ENCODE peak calls at places on chromosomes 1 and 21, in seven cellular contexts. R is SK-N-SH, G is GM12892, E is H1, S is K562, L is GM12878, N is HepG2. Z is an unnamed sample.

GRCh38 chr1:9115656-9116205 is 13.2 kb downstream of the GPR157 start:
- DNase-seq in E (no peak), N (no peak), R (no peak), S (no peak), L (no peak), G (no peak), Z (no peak)

GRCh38 chr1:151837841-151838490 is 1.7 kb downstream of the C2CD4D start:
- DNase-seq in R (no peak), N (no peak), S (no peak), G (peak), E (no peak), L (no peak), Z (peak)

GRCh38 chr1:202207292-202207691 is 13.7 kb downstream of the LGR6 start:
- DNase-seq in S (no peak), E (no peak), R (peak), L (no peak), N (no peak), G (no peak), Z (no peak)

GRCh38 chr1:50859657-50860056 is 100.4 kb downstream of the FAF1 start:
- DNase-seq in N (no peak), S (no peak), L (no peak), R (no peak), E (no peak), G (no peak), Z (no peak)

GRCh38 chr1:247297263-247298123 is 34.2 kb downstream of the ZNF496 start:
- DNase-seq in G (no peak), S (no peak), E (no peak), L (no peak), R (no peak), N (no peak), Z (no peak)

GRCh38 chr1:234551032-234551378 is 59.0 kb downstream of the IRF2BP2 start:
- DNase-seq in N (no peak), R (no peak), S (no peak), L (no peak), E (no peak), G (no peak), Z (no peak)

GRCh38 chr1:38129473-38129872 is 82.9 kb upstream of the POU3F1 start:
- DNase-seq in S (peak), L (no peak), N (no peak), R (no peak), E (no peak), G (no peak), Z (no peak)

GRCh38 chr1:75953461-75953860 is 21.3 kb upstream of the ASB17 start:
- DNase-seq in E (no peak), L (no peak), R (no peak), S (no peak), N (peak), G (no peak), Z (no peak)

GRCh38 chr21:36212513-36212780 is 55.8 kb downstream of the DOP1B start:
- DNase-seq in L (no peak), S (no peak), R (no peak), G (no peak), N (no peak), E (no peak), Z (no peak)

GRCh38 chr1:184533049-184533448 is 146.2 kb downstream of the C1orf21 start:
- DNase-seq in N (no peak), E (no peak), L (no peak), S (no peak), G (no peak), R (no peak), Z (no peak)

GRCh38 chr1:59691261-59691660 is 123.5 kb upstream of the HOOK1 start:
- DNase-seq in S (no peak), L (no peak), E (no peak), G (no peak), N (no peak), R (no peak), Z (no peak)

GRCh38 chr1:219782929-219783328 is 145.4 kb downstream of the SLC30A10 start:
- DNase-seq in E (no peak), G (no peak), L (no peak), N (no peak), S (no peak), R (no peak), Z (no peak)

GRCh38 chr1:205714906-205715246 is 34.6 kb upstream of the SLC45A3 start:
- DNase-seq in R (no peak), E (no peak), G (no peak), S (no peak), N (no peak), L (no peak), Z (no peak)

GRCh38 chr1:40692429-40692905 is 963 bp downstream of the NFYC start:
- DNase-seq in L (no peak), N (peak), S (no peak), G (no peak), E (no peak), R (no peak), Z (no peak)

GRCh38 chr1:171742577-171742922 is 685 bp upstream of the VAMP4 start:
- DNase-seq in R (peak), L (no peak), N (no peak), S (peak), G (no peak), E (no peak), Z (no peak)

GRCh38 chr21:44085491-44086321 is 21.5 kb upstream of the PWP2 start:
- DNase-seq in L (no peak), G (no peak), E (no peak), R (no peak), S (no peak), N (no peak), Z (no peak)

GRCh38 chr21:28325618-28326017 is 667.1 kb downstream of the LTN1 start:
- DNase-seq in E (peak), S (no peak), N (no peak), G (no peak), R (no peak), L (no peak), Z (no peak)

GRCh38 chr1:224175615-224176014 is 7.4 kb upstream of the DEGS1 start:
- DNase-seq in N (no peak), L (no peak), S (no peak), E (no peak), R (peak), G (no peak), Z (no peak)

GRCh38 chr21:42236693-42237092 is 17.8 kb downstream of the ABCG1 start:
- DNase-seq in G (no peak), E (no peak), L (no peak), R (no peak), S (no peak), N (no peak), Z (no peak)

GRCh38 chr1:209733409-209734192 is 22.3 kb upstream of the TRAF3IP3 start:
- DNase-seq in N (no peak), L (no peak), E (no peak), R (no peak), G (no peak), S (no peak), Z (no peak)

GRCh38 chr1:80882552-80882951 is 918.2 kb upstream of the ADGRL2 start:
- DNase-seq in L (no peak), G (no peak), E (no peak), R (no peak), N (peak), S (no peak), Z (no peak)

GRCh38 chr1:230122361-230123279 is 55.6 kb downstream of the GALNT2 start:
- DNase-seq in N (no peak), S (no peak), G (no peak), E (no peak), L (no peak), R (no peak), Z (no peak)

GRCh38 chr1:119674835-119675289 is 26.8 kb upstream of the ZNF697 start:
- DNase-seq in L (no peak), G (no peak), N (peak), S (peak), R (no peak), E (no peak), Z (no peak)

GRCh38 chr1:91805343-91805801 is 80.6 kb downstream of the TGFBR3 start:
- DNase-seq in L (no peak), N (no peak), E (no peak), R (no peak), G (no peak), S (no peak), Z (no peak)

GRCh38 chr1:193537266-193538003 is 351.0 kb upstream of the B3GALT2 start:
- DNase-seq in L (peak), N (no peak), E (no peak), S (no peak), G (peak), R (no peak), Z (peak)

GRCh38 chr1:34129630-34130029 is 35.4 kb downstream of the CSMD2 start:
- DNase-seq in R (peak), L (no peak), S (no peak), G (no peak), E (no peak), N (no peak), Z (no peak)

GRCh38 chr1:178224358-178224757 is 130.5 kb downstream of the RASAL2 start:
- DNase-seq in S (no peak), N (no peak), L (no peak), G (no peak), R (no peak), E (no peak), Z (no peak)

GRCh38 chr1:208766812-208767211 is 522.6 kb upstream of the PLXNA2 start:
- DNase-seq in L (no peak), G (no peak), N (no peak), E (no peak), R (no peak), S (no peak), Z (no peak)

GRCh38 chr1:222787746-222788145 is 27.1 kb upstream of the DISP1 start:
- DNase-seq in N (no peak), S (no peak), E (no peak), G (no peak), R (no peak), L (no peak), Z (no peak)

GRCh38 chr1:93180723-93181613 is at the start of gene CCDC18:
- DNase-seq in N (peak), E (no peak), S (peak), R (peak), L (peak), G (peak), Z (peak)

GRCh38 chr1:193185861-193186714 is at the start of gene B3GALT2:
- DNase-seq in R (peak), L (no peak), S (no peak), N (peak), E (no peak), G (no peak), Z (no peak)

GRCh38 chr1:174643206-174643605 is 195.4 kb downstream of the GPR52 start:
- DNase-seq in R (no peak), S (no peak), G (no peak), E (no peak), L (no peak), N (no peak), Z (no peak)

GRCh38 chr1:42085596-42085995 is 67.6 kb upstream of the GUCA2B start:
- DNase-seq in G (no peak), E (no peak), R (no peak), N (no peak), S (no peak), L (no peak), Z (no peak)

GRCh38 chr1:58763214-58763613 is 20.6 kb downstream of the JUN start:
- DNase-seq in N (peak), G (no peak), R (no peak), L (no peak), E (no peak), S (no peak), Z (no peak)

GRCh38 chr1:147541672-147542548 is 609 bp downstream of the BCL9 start:
- DNase-seq in E (peak), R (peak), N (no peak), S (no peak), G (no peak), L (no peak), Z (no peak)

GRCh38 chr1:201173736-201174135 is 16.9 kb upstream of the IGFN1 start:
- DNase-seq in L (no peak), S (no peak), G (no peak), N (no peak), R (no peak), E (no peak), Z (no peak)

GRCh38 chr1:245010018-245010614 is 144.7 kb upstream of the KIF26B start:
- DNase-seq in L (no peak), S (no peak), G (no peak), E (no peak), R (no peak), N (no peak), Z (no peak)

GRCh38 chr1:113683384-113684152 is 75.7 kb downstream of the PHTF1 start:
- DNase-seq in N (no peak), E (no peak), G (no peak), R (no peak), S (no peak), L (no peak), Z (no peak)
- TF ChIP-seq POLR2AphosphoS5 in N (no peak), E (no peak), G (no peak), R (no peak), S (no peak), L (no peak), Z (no peak)

DNA sequence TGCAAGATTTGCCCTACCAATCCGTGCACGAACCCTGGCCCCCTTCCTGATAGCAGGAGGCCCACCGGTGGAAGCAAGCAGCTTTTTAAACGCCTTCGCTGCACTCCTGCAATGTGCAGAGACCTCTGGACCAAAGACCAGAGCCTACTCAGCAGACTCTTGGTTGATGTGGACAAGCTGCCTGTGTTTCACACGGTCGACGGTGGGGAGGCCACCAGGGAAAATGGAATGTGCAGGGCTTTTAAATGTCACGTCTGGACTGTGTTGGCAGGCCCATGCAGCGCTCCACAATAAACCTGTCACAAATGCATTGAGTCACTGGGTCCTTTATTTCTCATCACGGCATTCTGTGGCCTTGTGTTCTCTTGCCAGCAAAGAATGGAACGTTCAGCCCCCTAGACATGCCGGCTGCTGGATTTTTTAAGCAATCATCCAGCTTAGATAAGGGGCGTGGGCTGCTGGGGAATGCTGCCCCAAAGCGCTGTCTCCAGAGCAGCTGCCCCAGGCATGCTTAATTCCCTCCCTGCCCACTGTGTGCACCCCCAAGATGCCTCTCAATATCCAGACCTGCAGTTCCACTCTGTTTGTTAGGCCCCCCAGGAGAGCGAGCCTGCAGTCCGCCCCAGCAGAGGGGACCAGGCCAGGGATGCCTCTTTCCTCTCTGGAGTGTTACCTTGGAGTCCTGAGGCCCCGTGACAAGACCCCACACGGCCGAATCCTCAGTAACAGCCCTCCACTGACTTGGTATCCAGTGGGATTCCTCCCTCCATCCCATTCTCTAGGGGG is 71.3 kb downstream of the ATP5PO start:
- DNase-seq in E (no peak), L (no peak), G (no peak), S (no peak), R (no peak), N (peak), Z (no peak)
- TF ChIP-seq TAF1 in E (no peak), L (no peak), G (no peak), S (no peak), R (no peak), N (no peak), Z (no peak)

GRCh38 chr21:38507374-38507942 is 9.2 kb upstream of the ERG start:
- DNase-seq in L (no peak), R (no peak), S (no peak), N (no peak), E (no peak), G (no peak), Z (no peak)

GRCh38 chr21:38504056-38504455 is 5.8 kb upstream of the ERG start:
- DNase-seq in G (no peak), R (no peak), L (no peak), N (no peak), E (no peak), S (no peak), Z (no peak)

GRCh38 chr21:38503588-38503987 is 5.3 kb upstream of the ERG start:
- DNase-seq in S (no peak), E (no peak), R (peak), G (no peak), L (no peak), N (no peak), Z (no peak)

GRCh38 chr21:38506606-38507331 is 8.5 kb upstream of the ERG start:
- DNase-seq in R (no peak), S (no peak), E (no peak), N (no peak), L (no peak), G (no peak), Z (no peak)

DNA sequence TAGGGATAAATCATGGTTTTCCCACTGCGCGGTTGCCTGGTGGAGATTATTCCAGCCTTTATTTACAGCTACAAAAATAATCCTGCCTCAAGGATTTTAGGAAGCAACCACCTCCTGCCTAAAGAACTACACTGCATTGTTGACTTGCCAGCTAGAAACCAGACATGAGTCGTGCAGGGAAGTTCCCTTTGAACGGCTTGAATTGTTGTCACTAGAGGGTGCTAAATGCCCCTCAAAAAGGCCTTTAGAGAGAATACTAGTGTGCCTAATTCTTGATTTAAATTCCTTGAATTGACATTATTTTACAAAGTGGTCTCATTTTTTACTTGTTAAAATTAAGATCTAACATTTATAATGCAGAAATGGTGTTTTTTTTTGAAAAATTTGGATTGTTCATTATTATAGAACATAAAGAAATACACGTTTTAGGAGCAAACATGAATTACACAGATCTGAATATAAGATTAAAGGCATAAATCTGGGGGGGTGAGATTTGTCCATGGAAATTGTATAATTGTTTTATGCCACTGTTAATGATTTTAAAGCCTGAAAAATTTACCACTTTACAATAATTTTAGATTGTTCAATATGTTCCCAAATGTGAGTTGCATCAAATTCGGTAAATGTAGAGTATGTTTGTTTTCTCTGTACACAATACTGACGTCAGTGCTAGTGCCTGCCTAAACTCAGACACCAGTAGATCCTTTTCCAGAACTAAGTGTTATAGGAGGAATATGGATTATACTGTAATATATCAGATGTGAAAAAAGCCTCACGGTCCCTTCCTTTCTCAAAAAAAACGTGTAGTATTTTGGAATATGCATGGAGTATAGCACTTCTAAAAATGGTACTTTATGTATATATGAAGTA is 7.6 kb upstream of the ERG start:
- DNase-seq in G (no peak), L (no peak), N (peak), E (peak), R (peak), S (peak), Z (peak)
- TF ChIP-seq POLR2AphosphoS5 in G (no peak), L (no peak), N (no peak), E (no peak), R (no peak), S (no peak), Z (no peak)

GRCh38 chr1:67294836-67295622 is 12.6 kb upstream of the IL12RB2 start:
- DNase-seq in L (no peak), E (no peak), N (no peak), R (no peak), G (no peak), S (no peak), Z (no peak)

GRCh38 chr1:67300561-67300960 is 7.1 kb upstream of the IL12RB2 start:
- DNase-seq in N (no peak), L (no peak), G (no peak), E (no peak), R (no peak), S (no peak), Z (no peak)

GRCh38 chr1:67304023-67304422 is 3.6 kb upstream of the IL12RB2 start:
- DNase-seq in N (no peak), S (no peak), E (no peak), G (no peak), L (no peak), R (no peak), Z (no peak)

GRCh38 chr1:67298762-67299161 is 8.9 kb upstream of the IL12RB2 start:
- DNase-seq in E (no peak), N (no peak), G (no peak), R (no peak), S (no peak), L (no peak), Z (no peak)

DNA sequence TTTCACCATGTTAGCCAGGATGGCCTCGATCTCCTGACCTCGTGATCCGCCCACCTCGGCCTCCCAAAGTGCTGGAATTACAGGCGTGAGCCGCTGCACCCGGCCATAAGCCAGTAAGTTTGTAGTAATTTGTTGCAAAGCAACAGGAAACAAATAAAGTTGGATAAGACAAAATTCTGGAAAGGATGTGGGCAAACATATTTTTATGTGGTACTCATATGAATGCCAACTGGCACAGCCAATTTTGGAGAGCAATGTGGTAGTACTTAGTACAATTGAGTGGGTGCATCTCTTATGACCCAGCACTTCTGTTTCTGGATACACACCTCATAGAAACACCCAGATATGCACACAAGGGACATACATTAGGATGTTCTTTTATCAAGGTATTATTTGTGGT is 8.4 kb upstream of the IL12RB2 start:
- DNase-seq in S (no peak), R (no peak), N (no peak), L (no peak), E (no peak), G (no peak), Z (no peak)
- TF ChIP-seq TAF1 in S (no peak), R (no peak), N (no peak), L (no peak), E (no peak), G (no peak), Z (no peak)